ENCODE peak calls at places on chromosomes 7 and 10, in ten cellular contexts. K is adrenal gland, S is HCT116, E is GM12878, R is heart right ventricle, X is AG09319, D is AG09309, Z is fibroblast of mammary gland, N is tibial artery, F is epithelial cell of esophagus. J is an unnamed sample.

GRCh38 chr10:110074986-110075664 is 67.3 kb downstream of the ADD3 start:
- DNase-seq in K (no peak), S (no peak), E (no peak), R (no peak), X (peak), D (peak), Z (peak), N (no peak), F (peak), J (no peak)

GRCh38 chr7:111953611-111954010 is 252.6 kb downstream of the DOCK4 start:
- DNase-seq in K (no peak), S (no peak), E (peak), R (no peak), X (no peak), D (no peak), Z (peak), N (no peak), F (peak), J (no peak)

GRCh38 chr7:106346678-106347217 is 62.0 kb upstream of the NAMPT start:
- DNase-seq in K (no peak), S (peak), E (peak), R (no peak), X (peak), D (peak), Z (peak), N (no peak), F (peak), J (no peak)

GRCh38 chr10:132663666-132664365 is 122.1 kb downstream of the NKX6-2 start:
- DNase-seq in K (no peak), S (no peak), E (no peak), R (no peak), X (no peak), D (no peak), Z (no peak), N (no peak), F (peak), J (no peak)

GRCh38 chr10:77321868-77322267 is 315.7 kb downstream of the KCNMA1 start:
- DNase-seq in K (no peak), S (no peak), E (no peak), R (no peak), X (no peak), D (no peak), Z (peak), N (no peak), F (no peak), J (no peak)

GRCh38 chr7:35420657-35421056 is 166.8 kb upstream of the TBX20 start:
- DNase-seq in K (no peak), S (no peak), E (no peak), R (no peak), X (no peak), D (no peak), Z (no peak), N (no peak), F (no peak), J (no peak)

GRCh38 chr7:84790873-84791272 is 396.0 kb downstream of the SEMA3D start:
- DNase-seq in K (no peak), S (no peak), E (no peak), R (no peak), X (peak), D (peak), Z (peak), N (no peak), F (no peak), J (no peak)

GRCh38 chr10:56346845-56347415 is 14.1 kb downstream of the ZWINT start:
- DNase-seq in K (no peak), S (no peak), E (no peak), R (no peak), X (no peak), D (no peak), Z (no peak), N (no peak), F (peak), J (no peak)

GRCh38 chr10:98433881-98434732 is 12.6 kb downstream of the HPS1 start:
- DNase-seq in K (peak), S (no peak), E (no peak), R (no peak), X (no peak), D (no peak), Z (peak), N (no peak), F (no peak), J (no peak)

GRCh38 chr7:23655433-23655832 is 24.6 kb upstream of the FAM221A start:
- DNase-seq in K (no peak), S (no peak), E (no peak), R (no peak), X (no peak), D (no peak), Z (no peak), N (no peak), F (no peak), J (no peak)

GRCh38 chr10:74826142-74827044 is at the start of gene KAT6B:
- DNase-seq in K (peak), S (peak), E (peak), R (peak), X (peak), D (peak), Z (peak), N (peak), F (peak), J (peak)
- TF ChIP-seq CTCF in K (peak), S (peak), E (peak), R (peak), X (no peak), D (peak), Z (no peak), N (peak), F (peak), J (peak)

DNA sequence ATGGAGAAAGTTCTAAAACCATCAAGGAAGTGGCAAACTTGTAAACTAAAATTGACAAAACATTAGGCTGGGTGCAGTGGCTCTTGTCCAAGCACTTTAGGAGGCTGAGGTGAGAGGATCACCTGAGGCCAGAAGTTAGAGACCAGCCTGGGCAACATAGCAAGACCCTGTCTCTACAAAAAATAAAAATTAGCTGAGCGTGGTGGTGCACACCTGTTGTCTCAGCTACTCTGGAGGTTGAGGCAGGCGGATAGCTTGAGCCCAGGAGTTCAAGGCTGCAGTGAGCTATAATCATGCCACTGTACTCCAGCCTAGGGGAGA is 29.4 kb upstream of the HNRNPH3 start:
- DNase-seq in K (no peak), S (no peak), E (no peak), R (no peak), X (no peak), D (no peak), Z (no peak), N (no peak), F (no peak), J (no peak)
- TF ChIP-seq CTCF in K (no peak), S (no peak), E (no peak), R (no peak), X (no peak), D (no peak), Z (no peak), N (no peak), F (no peak), J (no peak)

DNA sequence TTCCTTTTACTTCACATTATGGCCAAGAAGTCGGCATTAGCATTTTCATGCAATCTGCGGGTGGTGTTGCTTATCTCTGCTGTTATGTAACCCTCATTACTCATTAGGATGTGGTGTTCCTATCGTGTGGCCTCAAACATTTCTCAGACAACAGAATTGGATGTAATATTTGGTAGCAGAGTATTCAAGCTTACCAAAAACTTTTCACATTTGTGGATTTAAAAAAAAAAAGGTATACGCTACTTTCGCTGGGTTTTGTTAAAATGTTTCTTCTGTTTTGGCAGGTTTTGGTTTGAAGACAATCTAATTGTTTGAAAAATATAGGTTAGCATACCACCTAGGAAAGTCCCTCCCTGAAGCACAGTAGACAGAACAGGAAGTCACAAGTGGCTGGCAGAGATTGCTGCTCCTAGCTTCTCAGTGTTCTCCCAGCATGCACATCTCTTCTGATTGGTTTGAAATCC is 128.8 kb downstream of the GATA3 start:
- DNase-seq in K (no peak), S (no peak), E (peak), R (no peak), X (no peak), D (peak), Z (no peak), N (no peak), F (peak), J (no peak)
- TF ChIP-seq CTCF in K (no peak), S (no peak), E (no peak), R (no peak), X (no peak), D (no peak), Z (no peak), N (no peak), F (no peak), J (no peak)

GRCh38 chr10:42754155-42755027 is 28.2 kb upstream of the BMS1 start:
- DNase-seq in K (peak), S (no peak), E (no peak), R (peak), X (no peak), D (no peak), Z (no peak), N (no peak), F (peak), J (peak)
- TF ChIP-seq CTCF in K (no peak), S (no peak), E (no peak), R (no peak), X (no peak), D (no peak), Z (no peak), N (no peak), F (no peak), J (no peak)

GRCh38 chr7:139943391-139943790 is 114.3 kb downstream of the TBXAS1 start:
- DNase-seq in K (no peak), S (no peak), E (no peak), R (no peak), X (no peak), D (no peak), Z (no peak), N (no peak), F (no peak), J (no peak)
- TF ChIP-seq CTCF in K (no peak), S (no peak), E (no peak), R (no peak), X (no peak), D (no peak), Z (no peak), N (no peak), F (no peak), J (no peak)

GRCh38 chr10:123502983-123503382 is 163.2 kb upstream of the GPR26 start:
- DNase-seq in K (no peak), S (no peak), E (no peak), R (no peak), X (no peak), D (no peak), Z (no peak), N (no peak), F (no peak), J (no peak)
- TF ChIP-seq CTCF in K (no peak), S (no peak), E (peak), R (no peak), X (no peak), D (no peak), Z (no peak), N (no peak), F (no peak), J (no peak)

GRCh38 chr7:154777489-154777888 is 225.4 kb downstream of the PAXIP1 start:
- DNase-seq in K (no peak), S (no peak), E (no peak), R (no peak), X (no peak), D (no peak), Z (no peak), N (no peak), F (no peak), J (no peak)

GRCh38 chr7:154776350-154776749 is 226.6 kb downstream of the PAXIP1 start:
- DNase-seq in K (no peak), S (no peak), E (no peak), R (no peak), X (no peak), D (no peak), Z (no peak), N (no peak), F (no peak), J (no peak)

GRCh38 chr7:154777908-154778307 is 225.0 kb downstream of the PAXIP1 start:
- DNase-seq in K (no peak), S (no peak), E (no peak), R (no peak), X (no peak), D (no peak), Z (no peak), N (no peak), F (no peak), J (no peak)

GRCh38 chr7:154775681-154776080 is 227.2 kb downstream of the PAXIP1 start:
- DNase-seq in K (no peak), S (no peak), E (no peak), R (no peak), X (no peak), D (no peak), Z (no peak), N (no peak), F (no peak), J (no peak)

DNA sequence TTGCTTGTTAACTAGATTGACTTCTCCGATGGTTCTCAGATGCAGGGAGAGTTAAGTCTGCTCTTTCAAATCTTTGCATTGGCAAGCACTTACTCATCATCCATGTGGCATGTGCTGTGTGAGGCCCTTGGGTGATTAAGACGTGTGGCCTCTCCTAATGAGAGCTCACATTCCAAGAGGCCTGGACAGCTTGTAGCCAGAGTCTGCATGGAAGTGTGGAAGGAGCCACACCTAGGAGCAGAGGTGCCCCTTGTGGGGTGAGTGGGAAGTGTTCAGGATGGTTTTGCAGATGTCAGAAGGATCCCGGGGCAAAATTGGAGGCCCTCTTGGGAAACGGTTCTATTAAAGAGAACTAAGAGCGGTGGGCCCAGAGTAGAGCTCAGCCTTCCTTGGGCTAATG is 225.9 kb downstream of the PAXIP1 start:
- DNase-seq in K (no peak), S (peak), E (no peak), R (no peak), X (no peak), D (no peak), Z (no peak), N (no peak), F (peak), J (no peak)
- TF ChIP-seq CTCF in K (no peak), S (peak), E (no peak), R (no peak), X (no peak), D (no peak), Z (no peak), N (no peak), F (no peak), J (peak)

J was measured in endothelial cell.